ENCODE peak calls at places on chromosomes 12 and 14, in five cellular contexts. One of them, this sample, is unnamed.

GRCh38 chr12:128840862-128841468 is 12.3 kb upstream of the GLT1D1 start:
- DNase-seq in transverse colon: no peak
- DNase-seq in NB4: no peak
- DNase-seq in suprapubic skin: no peak
- DNase-seq in heart left ventricle: no peak
- DNase-seq in this sample: no peak

GRCh38 chr12:107134558-107134957 is 41.2 kb upstream of the CRY1 start:
- DNase-seq in transverse colon: no peak
- DNase-seq in NB4: peak
- DNase-seq in suprapubic skin: no peak
- DNase-seq in heart left ventricle: no peak
- DNase-seq in this sample: peak

GRCh38 chr12:92739099-92739498 is 36.3 kb downstream of the PLEKHG7 start:
- DNase-seq in transverse colon: no peak
- DNase-seq in NB4: peak
- DNase-seq in suprapubic skin: no peak
- DNase-seq in heart left ventricle: no peak
- DNase-seq in this sample: no peak

GRCh38 chr12:89529738-89530137 is 3.9 kb upstream of the POC1B start:
- DNase-seq in transverse colon: no peak
- DNase-seq in NB4: peak
- DNase-seq in suprapubic skin: no peak
- DNase-seq in heart left ventricle: no peak
- DNase-seq in this sample: peak

GRCh38 chr14:87712386-87713113 is 280.4 kb downstream of the GALC start:
- DNase-seq in transverse colon: no peak
- DNase-seq in NB4: no peak
- DNase-seq in suprapubic skin: no peak
- DNase-seq in heart left ventricle: no peak
- DNase-seq in this sample: no peak

GRCh38 chr14:34212574-34212973 is 249.5 kb downstream of the SPTSSA start:
- DNase-seq in transverse colon: no peak
- DNase-seq in NB4: no peak
- DNase-seq in suprapubic skin: no peak
- DNase-seq in heart left ventricle: no peak
- DNase-seq in this sample: no peak

GRCh38 chr14:29227631-29228030 is 461.0 kb downstream of the FOXG1 start:
- DNase-seq in transverse colon: no peak
- DNase-seq in NB4: no peak
- DNase-seq in suprapubic skin: no peak
- DNase-seq in heart left ventricle: no peak
- DNase-seq in this sample: no peak

GRCh38 chr12:123958876-123959275 is 13.8 kb downstream of the CCDC92 start:
- DNase-seq in transverse colon: no peak
- DNase-seq in NB4: no peak
- DNase-seq in suprapubic skin: no peak
- DNase-seq in heart left ventricle: no peak
- DNase-seq in this sample: no peak

GRCh38 chr12:16359512-16360491 is 12.4 kb downstream of the MGST1 start:
- DNase-seq in transverse colon: peak
- DNase-seq in NB4: peak
- DNase-seq in suprapubic skin: no peak
- DNase-seq in heart left ventricle: peak
- DNase-seq in this sample: no peak

GRCh38 chr12:102023343-102023930 is 38.4 kb downstream of the WASHC3 start:
- DNase-seq in transverse colon: no peak
- DNase-seq in NB4: peak
- DNase-seq in suprapubic skin: no peak
- DNase-seq in heart left ventricle: no peak
- DNase-seq in this sample: no peak

GRCh38 chr12:45475594-45475993 is 253.9 kb upstream of the ARID2 start:
- DNase-seq in transverse colon: no peak
- DNase-seq in NB4: no peak
- DNase-seq in suprapubic skin: no peak
- DNase-seq in heart left ventricle: no peak
- DNase-seq in this sample: no peak

GRCh38 chr14:24135584-24135833 is 485 bp upstream of the PSME1 start:
- DNase-seq in transverse colon: no peak
- DNase-seq in NB4: no peak
- DNase-seq in suprapubic skin: no peak
- DNase-seq in heart left ventricle: no peak
- DNase-seq in this sample: no peak

GRCh38 chr12:129949652-129950051 is 45.8 kb upstream of the TMEM132D start:
- DNase-seq in transverse colon: no peak
- DNase-seq in NB4: no peak
- DNase-seq in suprapubic skin: no peak
- DNase-seq in heart left ventricle: no peak
- DNase-seq in this sample: no peak

GRCh38 chr12:46556820-46557524 is 184.4 kb upstream of the SLC38A2 start:
- DNase-seq in transverse colon: no peak
- DNase-seq in NB4: no peak
- DNase-seq in suprapubic skin: no peak
- DNase-seq in heart left ventricle: no peak
- DNase-seq in this sample: no peak

GRCh38 chr14:69043007-69043444 is 63.9 kb upstream of the ACTN1 start:
- DNase-seq in transverse colon: peak
- DNase-seq in NB4: peak
- DNase-seq in suprapubic skin: no peak
- DNase-seq in heart left ventricle: peak
- DNase-seq in this sample: no peak
- TF ChIP-seq POLR2A in transverse colon: no peak
- TF ChIP-seq POLR2A in NB4: no peak
- TF ChIP-seq POLR2A in suprapubic skin: no peak
- TF ChIP-seq POLR2A in heart left ventricle: no peak
- TF ChIP-seq POLR2A in this sample: no peak

GRCh38 chr14:71324767-71325272 is 417.6 kb downstream of the PCNX1 start:
- DNase-seq in transverse colon: peak
- DNase-seq in NB4: peak
- DNase-seq in suprapubic skin: no peak
- DNase-seq in heart left ventricle: no peak
- DNase-seq in this sample: no peak
- TF ChIP-seq POLR2A in transverse colon: no peak
- TF ChIP-seq POLR2A in NB4: no peak
- TF ChIP-seq POLR2A in suprapubic skin: no peak
- TF ChIP-seq POLR2A in heart left ventricle: no peak
- TF ChIP-seq POLR2A in this sample: no peak

DNA sequence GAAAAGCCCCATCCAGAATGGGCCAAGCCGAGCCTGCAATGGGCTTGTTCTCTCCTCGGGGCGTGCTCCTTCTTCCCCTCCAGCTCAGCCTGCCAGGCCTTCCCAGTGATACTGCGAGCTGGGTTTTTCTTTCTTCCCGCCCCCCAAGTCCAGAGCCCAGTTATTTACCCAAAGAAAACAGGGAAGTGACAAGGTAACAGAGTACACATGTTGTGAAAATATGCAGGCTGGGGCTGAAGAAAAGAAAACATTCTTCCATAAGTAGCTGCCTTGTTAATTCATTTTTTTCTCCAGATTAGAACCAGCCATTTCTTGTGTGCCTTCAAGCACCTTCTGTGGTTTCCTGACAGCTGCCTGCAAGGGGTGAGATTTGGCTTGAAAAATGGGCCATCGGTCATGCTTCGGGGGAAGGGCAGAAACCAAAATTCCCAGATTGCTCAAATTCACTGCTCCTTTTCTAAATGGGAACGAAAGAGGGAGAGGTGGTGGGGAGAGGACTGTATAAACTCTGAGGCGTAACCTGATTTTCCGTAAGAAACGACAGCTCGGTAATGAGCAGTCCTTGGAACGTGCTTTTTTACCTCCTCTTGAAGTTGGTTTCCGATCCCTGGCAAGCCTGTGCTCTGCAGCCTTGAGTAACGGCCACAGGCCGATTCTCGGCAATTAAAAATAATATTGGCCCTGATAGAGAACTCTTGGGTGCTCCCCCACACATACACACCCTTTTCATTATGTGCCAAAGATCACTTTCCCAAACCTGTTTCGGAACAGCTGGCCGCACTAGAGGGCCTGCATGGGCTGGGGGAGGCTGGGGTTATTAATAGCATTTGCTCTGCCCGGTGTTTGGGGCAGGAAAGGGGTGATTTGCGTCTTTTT is 229.4 kb downstream of the ZFP36L1 start:
- DNase-seq in transverse colon: no peak
- DNase-seq in NB4: no peak
- DNase-seq in suprapubic skin: no peak
- DNase-seq in heart left ventricle: no peak
- DNase-seq in this sample: no peak
- TF ChIP-seq POLR2A in transverse colon: no peak
- TF ChIP-seq POLR2A in NB4: no peak
- TF ChIP-seq POLR2A in suprapubic skin: no peak
- TF ChIP-seq POLR2A in heart left ventricle: no peak
- TF ChIP-seq POLR2A in this sample: no peak

GRCh38 chr12:108730337-108731104 is 797 bp downstream of the CORO1C start:
- DNase-seq in transverse colon: peak
- DNase-seq in NB4: peak
- DNase-seq in suprapubic skin: peak
- DNase-seq in heart left ventricle: peak
- DNase-seq in this sample: peak

GRCh38 chr12:108732489-108732888 is 1.2 kb upstream of the CORO1C start:
- DNase-seq in transverse colon: no peak
- DNase-seq in NB4: no peak
- DNase-seq in suprapubic skin: no peak
- DNase-seq in heart left ventricle: no peak
- DNase-seq in this sample: no peak

GRCh38 chr12:108729612-108730336 is 1.5 kb downstream of the CORO1C start:
- DNase-seq in transverse colon: no peak
- DNase-seq in NB4: peak
- DNase-seq in suprapubic skin: no peak
- DNase-seq in heart left ventricle: no peak
- DNase-seq in this sample: peak

GRCh38 chr12:108731866-108732461 is 646 bp upstream of the CORO1C start:
- DNase-seq in transverse colon: peak
- DNase-seq in NB4: peak
- DNase-seq in suprapubic skin: peak
- DNase-seq in heart left ventricle: peak
- DNase-seq in this sample: peak

GRCh38 chr12:108731105-108731865 is at the start of gene CORO1C:
- DNase-seq in transverse colon: peak
- DNase-seq in NB4: peak
- DNase-seq in suprapubic skin: peak
- DNase-seq in heart left ventricle: peak
- DNase-seq in this sample: peak
- TF ChIP-seq POLR2A in transverse colon: peak
- TF ChIP-seq POLR2A in NB4: peak
- TF ChIP-seq POLR2A in suprapubic skin: peak
- TF ChIP-seq POLR2A in heart left ventricle: peak
- TF ChIP-seq POLR2A in this sample: peak

GRCh38 chr12:56334490-56334793 is 642 bp upstream of the PAN2 start:
- DNase-seq in transverse colon: no peak
- DNase-seq in NB4: no peak
- DNase-seq in suprapubic skin: no peak
- DNase-seq in heart left ventricle: no peak
- DNase-seq in this sample: no peak
- TF ChIP-seq POLR2A in transverse colon: no peak
- TF ChIP-seq POLR2A in NB4: no peak
- TF ChIP-seq POLR2A in suprapubic skin: no peak
- TF ChIP-seq POLR2A in heart left ventricle: no peak
- TF ChIP-seq POLR2A in this sample: no peak

DNA sequence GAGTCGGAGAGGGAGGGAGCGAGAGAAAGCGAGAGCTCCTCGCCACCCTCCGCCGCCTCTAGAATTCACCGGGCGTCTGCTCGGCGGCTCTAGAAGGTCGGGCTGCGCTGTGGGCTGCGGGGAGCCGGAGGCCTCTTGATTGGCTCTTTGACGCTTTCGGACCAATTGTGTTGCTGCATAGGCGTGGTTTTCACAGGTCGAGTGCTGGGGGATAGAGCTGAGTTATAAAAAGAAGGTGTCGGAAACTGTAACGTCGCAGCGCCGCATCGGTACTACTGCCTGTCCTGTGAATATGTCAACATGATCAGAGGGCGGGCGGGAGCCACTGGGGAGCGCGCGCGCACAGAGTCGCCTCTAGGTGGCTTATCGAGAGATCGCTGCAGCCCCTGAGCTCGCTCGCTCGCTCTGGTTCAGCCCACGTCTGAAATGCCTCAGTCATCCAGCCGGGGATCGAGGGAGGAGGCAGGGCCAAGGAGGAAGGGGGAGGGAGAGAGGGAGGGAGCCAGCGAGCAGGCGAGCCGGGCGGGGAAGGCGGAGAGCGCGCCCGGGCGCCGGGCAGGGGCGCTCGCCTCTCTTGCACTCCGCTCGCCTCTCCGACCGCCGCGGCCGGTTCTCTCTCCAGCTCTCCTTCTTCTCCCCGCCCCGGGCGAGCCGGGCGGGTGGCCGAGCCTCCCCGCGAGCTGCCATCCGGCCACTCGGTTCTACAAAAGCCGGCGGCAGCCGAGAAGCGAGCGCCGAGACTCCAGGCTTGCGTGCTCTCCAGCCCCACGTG is at the start of gene TBX3:
- DNase-seq in transverse colon: peak
- DNase-seq in NB4: peak
- DNase-seq in suprapubic skin: peak
- DNase-seq in heart left ventricle: peak
- DNase-seq in this sample: peak
- TF ChIP-seq POLR2A in transverse colon: peak
- TF ChIP-seq POLR2A in NB4: no peak
- TF ChIP-seq POLR2A in suprapubic skin: no peak
- TF ChIP-seq POLR2A in heart left ventricle: peak
- TF ChIP-seq POLR2A in this sample: peak

GRCh38 chr12:80936642-80937390 is 918 bp downstream of the LIN7A start:
- DNase-seq in transverse colon: peak
- DNase-seq in NB4: peak
- DNase-seq in suprapubic skin: peak
- DNase-seq in heart left ventricle: peak
- DNase-seq in this sample: peak
- TF ChIP-seq POLR2A in transverse colon: no peak
- TF ChIP-seq POLR2A in NB4: peak
- TF ChIP-seq POLR2A in suprapubic skin: no peak
- TF ChIP-seq POLR2A in heart left ventricle: no peak
- TF ChIP-seq POLR2A in this sample: no peak

GRCh38 chr14:50000215-50001145 is 107.6 kb downstream of the ARF6 start:
- DNase-seq in transverse colon: peak
- DNase-seq in NB4: peak
- DNase-seq in suprapubic skin: peak
- DNase-seq in heart left ventricle: peak
- DNase-seq in this sample: no peak
- TF ChIP-seq POLR2A in transverse colon: peak
- TF ChIP-seq POLR2A in NB4: no peak
- TF ChIP-seq POLR2A in suprapubic skin: no peak
- TF ChIP-seq POLR2A in heart left ventricle: no peak
- TF ChIP-seq POLR2A in this sample: no peak

DNA sequence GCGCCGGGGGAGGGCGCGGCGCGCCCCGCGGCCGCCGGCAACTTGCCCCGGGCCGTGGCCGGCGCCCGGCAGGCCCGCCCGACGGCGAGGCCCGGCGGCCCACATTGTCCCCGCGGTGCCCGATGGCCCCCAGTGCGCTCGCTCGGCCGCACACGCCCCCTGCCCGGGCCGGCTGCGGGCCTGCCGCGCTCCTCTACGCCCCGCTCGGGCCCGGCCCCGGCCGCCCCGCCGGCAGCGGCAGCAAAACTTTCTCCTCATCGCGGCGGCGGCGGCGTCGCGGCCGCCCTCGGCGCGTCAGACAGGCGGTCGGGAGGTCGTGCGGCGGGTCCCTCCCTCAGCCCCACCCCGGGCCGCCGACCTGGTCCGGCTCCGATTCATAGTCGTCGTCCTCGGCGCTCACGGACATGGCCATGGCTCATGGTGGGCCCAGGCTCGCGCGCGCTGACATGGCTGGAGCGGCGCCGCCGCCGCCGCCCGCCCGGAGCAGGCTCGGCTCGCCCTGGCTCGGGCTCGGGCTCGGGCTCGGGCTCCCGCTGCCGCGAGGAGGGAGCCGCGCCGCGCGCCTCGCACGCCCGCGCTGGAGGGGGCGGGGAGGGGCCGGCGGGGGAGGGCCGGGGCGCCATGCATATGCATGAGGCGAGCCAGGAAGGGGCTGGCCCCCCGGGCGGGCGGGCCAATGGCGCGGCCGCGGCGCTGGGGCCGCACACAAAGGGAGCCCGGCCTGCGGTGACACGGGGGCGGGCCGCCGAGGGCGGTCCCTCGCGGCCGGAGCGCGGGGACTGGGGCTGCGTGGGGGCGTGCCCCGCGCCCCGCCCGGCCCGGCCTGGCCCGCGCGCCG is 67.1 kb downstream of the RNF34 start:
- DNase-seq in transverse colon: peak
- DNase-seq in NB4: peak
- DNase-seq in suprapubic skin: peak
- DNase-seq in heart left ventricle: peak
- DNase-seq in this sample: peak
- TF ChIP-seq POLR2A in transverse colon: peak
- TF ChIP-seq POLR2A in NB4: peak
- TF ChIP-seq POLR2A in suprapubic skin: peak
- TF ChIP-seq POLR2A in heart left ventricle: no peak
- TF ChIP-seq POLR2A in this sample: peak

This sample was measured in H54.